ENCODE peak calls at places on chromosomes 1 and 21, in five cellular contexts. L is ELF-1, I is activated T-cell treated with anti-CD3 and anti-CD28 coated beads for 48 hours, A is AG08396, N is right cardiac atrium. K is an unnamed sample.

GRCh38 chr1:22048351-22049192 is 3.9 kb upstream of the CDC42 start:
- DNase-seq in L (peak; percentile 18), I (no peak), A (peak; percentile 52), N (peak; percentile 40), K (no peak)

GRCh38 chr1:23718482-23718881 is 24.8 kb upstream of the ELOA start:
- DNase-seq in L (peak; percentile 88), I (no peak), A (peak; percentile 41), N (no peak), K (no peak)

GRCh38 chr1:232589809-232590741 is 39.9 kb downstream of the SIPA1L2 start:
- DNase-seq in L (peak; percentile 61), I (no peak), A (no peak), N (no peak), K (no peak)

GRCh38 chr1:196655494-196655893 is 3.7 kb downstream of the CFH start:
- DNase-seq in L (no peak), I (no peak), A (no peak), N (no peak), K (no peak)

GRCh38 chr1:43708006-43708412 is 673 bp downstream of the ST3GAL3 start:
- DNase-seq in L (no peak), I (no peak), A (no peak), N (no peak), K (no peak)

GRCh38 chr21:44948426-44949120 is 8.7 kb downstream of the SLX9 start:
- DNase-seq in L (no peak), I (no peak), A (no peak), N (no peak), K (no peak)

GRCh38 chr1:95183952-95184351 is 50.1 kb upstream of the RWDD3 start:
- DNase-seq in L (no peak), I (no peak), A (no peak), N (no peak), K (no peak)

GRCh38 chr21:45592208-45592619 is 50.0 kb upstream of the SLC19A1 start:
- DNase-seq in L (no peak), I (peak; percentile 59), A (no peak), N (no peak), K (peak; percentile 86)

GRCh38 chr1:193609592-193609991 is 423.2 kb upstream of the B3GALT2 start:
- DNase-seq in L (no peak), I (no peak), A (no peak), N (no peak), K (no peak)

GRCh38 chr1:10640843-10641553 is 155.4 kb downstream of the CASZ1 start:
- DNase-seq in L (no peak), I (no peak), A (no peak), N (no peak), K (no peak)

GRCh38 chr1:53783056-53783455 is 44.1 kb upstream of the GLIS1 start:
- DNase-seq in L (no peak), I (no peak), A (peak; percentile 17), N (no peak), K (peak; percentile 44)

GRCh38 chr1:54230507-54231339 is 30.8 kb downstream of the MRPL37 start:
- DNase-seq in L (no peak), I (peak; percentile 59), A (no peak), N (no peak), K (peak; percentile 46)

GRCh38 chr1:91555821-91556531 is 55.3 kb downstream of the CDC7 start:
- DNase-seq in L (no peak), I (peak; percentile 58), A (peak; percentile 35), N (no peak), K (peak; percentile 82)

GRCh38 chr1:162213281-162213909 is 143.9 kb downstream of the NOS1AP start:
- DNase-seq in L (peak; percentile 43), I (no peak), A (no peak), N (peak; percentile 55), K (no peak)